ENCODE peak calls at places on chromosome 10, in seven cellular contexts. One of them, this sample, is unnamed.
A peak's percentile ranks its signal among the peaks of the same experiment; 100 is the strongest.

GRCh38 chr10:100519321-100520051 is at the start of gene SEC31B:
- DNase-seq in spleen: peak; percentile 82
- DNase-seq in chondrocyte: no peak
- DNase-seq in adrenal gland: peak; percentile 79
- DNase-seq in GM23338: peak; percentile 76
- DNase-seq in mesothelial cell of epicardium: no peak
- DNase-seq in GM12865: no peak
- DNase-seq in this sample: peak; percentile 79

GRCh38 chr10:90007226-90007625 is 305.8 kb downstream of the KIF20B start:
- DNase-seq in spleen: no peak
- DNase-seq in GM23338: no peak
- DNase-seq in mesothelial cell of epicardium: no peak
- DNase-seq in chondrocyte: no peak
- DNase-seq in GM12865: no peak
- DNase-seq in adrenal gland: no peak
- DNase-seq in this sample: no peak

GRCh38 chr10:119358140-119358512 is 150.8 kb downstream of the GRK5 start:
- DNase-seq in adrenal gland: no peak
- DNase-seq in chondrocyte: peak; percentile 66
- DNase-seq in GM23338: no peak
- DNase-seq in spleen: no peak
- DNase-seq in mesothelial cell of epicardium: no peak
- DNase-seq in GM12865: no peak
- DNase-seq in this sample: no peak

GRCh38 chr10:102133373-102134195 is 744 bp downstream of the PPRC1 start:
- DNase-seq in spleen: peak; percentile 92
- DNase-seq in chondrocyte: peak; percentile 94
- DNase-seq in GM23338: peak; percentile 69
- DNase-seq in adrenal gland: peak; percentile 90
- DNase-seq in GM12865: peak; percentile 76
- DNase-seq in mesothelial cell of epicardium: peak; percentile 66
- DNase-seq in this sample: peak; percentile 74

GRCh38 chr10:129918836-129919235 is 45.2 kb downstream of the EBF3 start:
- DNase-seq in mesothelial cell of epicardium: no peak
- DNase-seq in adrenal gland: no peak
- DNase-seq in GM23338: no peak
- DNase-seq in spleen: peak; percentile 41
- DNase-seq in chondrocyte: no peak
- DNase-seq in GM12865: no peak
- DNase-seq in this sample: peak; percentile 11

GRCh38 chr10:112307631-112308502 is 24.7 kb downstream of the TECTB start:
- DNase-seq in mesothelial cell of epicardium: no peak
- DNase-seq in chondrocyte: no peak
- DNase-seq in GM12865: peak; percentile 51
- DNase-seq in GM23338: peak; percentile 89
- DNase-seq in spleen: no peak
- DNase-seq in adrenal gland: peak; percentile 79
- DNase-seq in this sample: peak; percentile 60

GRCh38 chr10:63630928-63631685 is 109.9 kb downstream of the REEP3 start:
- DNase-seq in mesothelial cell of epicardium: no peak
- DNase-seq in chondrocyte: no peak
- DNase-seq in GM23338: no peak
- DNase-seq in spleen: no peak
- DNase-seq in GM12865: no peak
- DNase-seq in adrenal gland: no peak
- DNase-seq in this sample: no peak

GRCh38 chr10:31340343-31340742 is 21.3 kb downstream of the ZEB1 start:
- DNase-seq in adrenal gland: no peak
- DNase-seq in mesothelial cell of epicardium: no peak
- DNase-seq in spleen: no peak
- DNase-seq in GM23338: no peak
- DNase-seq in GM12865: peak; percentile 33
- DNase-seq in chondrocyte: no peak
- DNase-seq in this sample: no peak

GRCh38 chr10:94115725-94116124 is 122.0 kb downstream of the PLCE1 start:
- DNase-seq in GM12865: no peak
- DNase-seq in chondrocyte: no peak
- DNase-seq in spleen: no peak
- DNase-seq in mesothelial cell of epicardium: no peak
- DNase-seq in GM23338: no peak
- DNase-seq in adrenal gland: no peak
- DNase-seq in this sample: no peak

GRCh38 chr10:29617880-29618340 is 16.9 kb downstream of the SVIL start:
- DNase-seq in mesothelial cell of epicardium: no peak
- DNase-seq in GM12865: no peak
- DNase-seq in adrenal gland: peak; percentile 51
- DNase-seq in chondrocyte: no peak
- DNase-seq in GM23338: no peak
- DNase-seq in spleen: no peak
- DNase-seq in this sample: no peak

GRCh38 chr10:126948355-126949160 is 43.3 kb downstream of the DOCK1 start:
- DNase-seq in adrenal gland: no peak
- DNase-seq in GM23338: no peak
- DNase-seq in spleen: peak; percentile 27
- DNase-seq in GM12865: no peak
- DNase-seq in mesothelial cell of epicardium: no peak
- DNase-seq in chondrocyte: no peak
- DNase-seq in this sample: no peak

GRCh38 chr10:123577921-123578461 is 88.2 kb upstream of the GPR26 start:
- DNase-seq in GM23338: no peak
- DNase-seq in adrenal gland: peak; percentile 41
- DNase-seq in mesothelial cell of epicardium: no peak
- DNase-seq in chondrocyte: no peak
- DNase-seq in GM12865: no peak
- DNase-seq in spleen: no peak
- DNase-seq in this sample: no peak

GRCh38 chr10:124689911-124690498 is 54.2 kb downstream of the FAM53B start:
- DNase-seq in GM23338: no peak
- DNase-seq in mesothelial cell of epicardium: no peak
- DNase-seq in chondrocyte: no peak
- DNase-seq in spleen: peak; percentile 36
- DNase-seq in GM12865: no peak
- DNase-seq in adrenal gland: no peak
- DNase-seq in this sample: no peak

GRCh38 chr10:77308084-77308732 is 329.4 kb downstream of the KCNMA1 start:
- DNase-seq in adrenal gland: no peak
- DNase-seq in spleen: no peak
- DNase-seq in chondrocyte: no peak
- DNase-seq in GM12865: no peak
- DNase-seq in mesothelial cell of epicardium: no peak
- DNase-seq in GM23338: no peak
- DNase-seq in this sample: no peak

DNA sequence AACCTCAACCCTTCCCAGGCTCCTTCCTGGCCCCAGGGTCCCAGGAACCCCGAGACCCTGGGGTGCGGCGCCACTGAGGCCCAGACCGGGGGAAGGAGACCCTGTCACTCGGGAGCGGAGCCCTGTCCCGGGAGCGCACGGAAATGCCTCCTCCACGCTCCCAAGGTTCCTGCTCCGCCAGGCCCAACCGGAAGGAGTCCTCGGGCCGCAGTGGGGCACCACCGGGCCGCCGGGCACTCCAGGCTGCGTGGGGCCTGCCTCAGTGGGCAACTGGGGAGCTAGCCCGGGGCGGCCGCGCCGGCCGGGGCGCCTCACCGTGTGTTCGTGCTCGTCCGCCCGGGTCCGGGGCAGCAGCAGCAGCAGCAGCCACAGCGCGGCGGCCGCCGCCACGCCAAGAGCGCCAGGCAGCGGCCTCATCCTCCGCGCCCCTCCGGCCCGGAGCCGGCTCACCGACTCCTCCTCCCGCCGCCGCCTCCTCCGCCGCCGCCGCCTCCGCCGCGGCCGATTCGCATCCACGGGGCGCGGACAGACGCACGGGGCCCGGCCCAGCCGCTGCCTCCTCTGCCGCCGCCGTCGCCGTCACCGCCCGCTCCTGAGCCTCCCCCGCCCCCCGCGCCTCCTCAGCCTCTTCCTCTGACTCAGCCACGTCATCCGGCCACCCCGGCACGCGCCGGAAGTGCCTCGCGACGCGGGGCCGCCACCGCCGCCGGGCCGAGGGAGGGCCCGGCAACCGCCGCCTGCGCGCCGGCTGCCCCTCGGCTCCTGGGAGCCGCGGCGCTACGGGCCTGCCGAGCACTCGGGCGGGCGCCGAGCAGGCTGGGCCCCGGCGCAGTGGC is at the start of gene TM9SF3:
- DNase-seq in chondrocyte: peak; percentile 95
- DNase-seq in mesothelial cell of epicardium: peak; percentile 84
- DNase-seq in spleen: peak; percentile 99
- DNase-seq in GM12865: peak; percentile 94
- DNase-seq in GM23338: peak; percentile 93
- DNase-seq in adrenal gland: peak; percentile 96
- DNase-seq in this sample: peak; percentile 93
- TF ChIP-seq CTCF in chondrocyte: no peak
- TF ChIP-seq CTCF in mesothelial cell of epicardium: no peak
- TF ChIP-seq CTCF in spleen: no peak
- TF ChIP-seq CTCF in GM12865: no peak
- TF ChIP-seq CTCF in GM23338: no peak
- TF ChIP-seq CTCF in adrenal gland: peak; percentile 41
- TF ChIP-seq CTCF in this sample: no peak

GRCh38 chr10:114184276-114184675 is 5.1 kb downstream of the TDRD1 start:
- DNase-seq in chondrocyte: no peak
- DNase-seq in adrenal gland: no peak
- DNase-seq in GM12865: no peak
- DNase-seq in GM23338: no peak
- DNase-seq in mesothelial cell of epicardium: no peak
- DNase-seq in spleen: no peak
- DNase-seq in this sample: no peak
- TF ChIP-seq CTCF in chondrocyte: no peak
- TF ChIP-seq CTCF in adrenal gland: no peak
- TF ChIP-seq CTCF in GM12865: no peak
- TF ChIP-seq CTCF in GM23338: no peak
- TF ChIP-seq CTCF in mesothelial cell of epicardium: no peak
- TF ChIP-seq CTCF in spleen: no peak
- TF ChIP-seq CTCF in this sample: no peak

DNA sequence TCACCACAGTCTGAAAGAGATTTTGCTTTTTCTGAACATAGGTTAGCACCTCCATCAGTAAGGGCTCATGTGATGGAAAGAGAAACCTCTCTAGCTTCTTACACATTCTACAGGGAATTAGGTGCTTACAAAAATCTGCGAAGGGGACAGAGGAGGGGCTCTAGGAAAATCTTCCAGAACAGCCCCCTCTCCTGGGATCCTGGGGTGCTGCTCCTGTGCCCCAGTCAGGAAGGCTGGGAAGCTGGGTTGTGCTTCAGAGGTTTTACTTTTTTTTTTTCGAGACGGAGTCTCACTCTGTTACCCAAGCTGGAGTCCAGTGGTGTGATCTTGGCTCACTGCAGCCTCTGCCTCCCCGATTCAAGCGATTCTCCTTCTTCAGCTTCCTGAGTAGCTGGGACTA is 7.5 kb upstream of the FAM171A1 start:
- DNase-seq in mesothelial cell of epicardium: no peak
- DNase-seq in GM12865: no peak
- DNase-seq in GM23338: peak; percentile 74
- DNase-seq in adrenal gland: no peak
- DNase-seq in spleen: no peak
- DNase-seq in chondrocyte: no peak
- DNase-seq in this sample: no peak
- TF ChIP-seq CTCF in mesothelial cell of epicardium: no peak
- TF ChIP-seq CTCF in GM12865: no peak
- TF ChIP-seq CTCF in GM23338: peak; percentile 41
- TF ChIP-seq CTCF in adrenal gland: no peak
- TF ChIP-seq CTCF in spleen: no peak
- TF ChIP-seq CTCF in chondrocyte: no peak
- TF ChIP-seq CTCF in this sample: no peak

GRCh38 chr10:60456053-60456452 is 66.4 kb upstream of the ANK3 start:
- DNase-seq in chondrocyte: no peak
- DNase-seq in GM23338: peak; percentile 77
- DNase-seq in spleen: no peak
- DNase-seq in mesothelial cell of epicardium: no peak
- DNase-seq in GM12865: no peak
- DNase-seq in adrenal gland: no peak
- DNase-seq in this sample: no peak
- TF ChIP-seq CTCF in chondrocyte: peak; percentile 27
- TF ChIP-seq CTCF in GM23338: peak; percentile 71
- TF ChIP-seq CTCF in spleen: no peak
- TF ChIP-seq CTCF in mesothelial cell of epicardium: no peak
- TF ChIP-seq CTCF in GM12865: no peak
- TF ChIP-seq CTCF in adrenal gland: no peak
- TF ChIP-seq CTCF in this sample: no peak

GRCh38 chr10:61904711-61905445 is 3.4 kb downstream of the ARID5B start:
- DNase-seq in GM23338: peak; percentile 48
- DNase-seq in mesothelial cell of epicardium: no peak
- DNase-seq in adrenal gland: no peak
- DNase-seq in spleen: no peak
- DNase-seq in GM12865: peak; percentile 74
- DNase-seq in chondrocyte: no peak
- DNase-seq in this sample: no peak
- TF ChIP-seq CTCF in GM23338: peak; percentile 28
- TF ChIP-seq CTCF in mesothelial cell of epicardium: no peak
- TF ChIP-seq CTCF in adrenal gland: no peak
- TF ChIP-seq CTCF in spleen: no peak
- TF ChIP-seq CTCF in GM12865: peak; percentile 9
- TF ChIP-seq CTCF in chondrocyte: peak; percentile 79
- TF ChIP-seq CTCF in this sample: no peak

DNA sequence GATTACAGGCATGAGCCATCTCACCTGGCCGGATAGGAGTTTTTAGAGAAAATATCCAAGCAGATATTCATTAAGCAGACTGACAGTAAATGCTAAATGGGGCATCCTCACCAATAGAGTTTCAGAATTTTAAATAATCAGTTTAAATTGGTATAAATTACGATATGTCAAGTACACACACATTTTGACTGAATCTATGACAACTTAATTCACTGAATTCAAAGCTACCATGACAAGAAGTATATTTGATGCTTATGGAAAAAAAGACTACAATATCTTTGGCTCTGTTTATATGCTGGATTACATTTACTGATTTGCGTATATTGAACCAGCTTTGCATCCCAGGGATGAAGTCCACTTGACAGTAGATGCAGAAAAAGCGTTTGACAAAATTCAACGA is 774.7 kb downstream of the PCDH15 start:
- DNase-seq in mesothelial cell of epicardium: no peak
- DNase-seq in GM12865: no peak
- DNase-seq in chondrocyte: no peak
- DNase-seq in adrenal gland: no peak
- DNase-seq in GM23338: no peak
- DNase-seq in spleen: no peak
- DNase-seq in this sample: no peak
- TF ChIP-seq CTCF in mesothelial cell of epicardium: no peak
- TF ChIP-seq CTCF in GM12865: no peak
- TF ChIP-seq CTCF in chondrocyte: no peak
- TF ChIP-seq CTCF in adrenal gland: no peak
- TF ChIP-seq CTCF in GM23338: no peak
- TF ChIP-seq CTCF in spleen: no peak
- TF ChIP-seq CTCF in this sample: no peak

This sample was measured in glutamatergic neuron.